ENCODE peak calls at places on chromosome 2, in five cellular contexts. One of them, this sample, is unnamed.

GRCh38 chr2:105379741-105380186 is 19.1 kb downstream of the FHL2 start:
- DNase-seq in tibial nerve: no peak
- DNase-seq in heart left ventricle: no peak
- DNase-seq in testis: no peak
- DNase-seq in A549: no peak
- DNase-seq in this sample: no peak

GRCh38 chr2:28387082-28387960 is 5.3 kb upstream of the FOSL2 start:
- DNase-seq in A549: no peak
- DNase-seq in tibial nerve: no peak
- DNase-seq in testis: no peak
- DNase-seq in heart left ventricle: no peak
- DNase-seq in this sample: no peak

GRCh38 chr2:16205631-16206030 is 265.3 kb downstream of the MYCN start:
- DNase-seq in A549: no peak
- DNase-seq in heart left ventricle: no peak
- DNase-seq in testis: no peak
- DNase-seq in tibial nerve: no peak
- DNase-seq in this sample: no peak

GRCh38 chr2:118340103-118340502 is 251.8 kb downstream of the INSIG2 start:
- DNase-seq in A549: no peak
- DNase-seq in heart left ventricle: no peak
- DNase-seq in tibial nerve: no peak
- DNase-seq in testis: no peak
- DNase-seq in this sample: no peak

GRCh38 chr2:150733219-150733618 is 245.8 kb upstream of the RND3 start:
- DNase-seq in testis: no peak
- DNase-seq in tibial nerve: no peak
- DNase-seq in A549: no peak
- DNase-seq in heart left ventricle: no peak
- DNase-seq in this sample: no peak

GRCh38 chr2:23285076-23285795 is 99.7 kb upstream of the KLHL29 start:
- DNase-seq in A549: no peak
- DNase-seq in testis: no peak
- DNase-seq in tibial nerve: no peak
- DNase-seq in heart left ventricle: no peak
- DNase-seq in this sample: no peak

GRCh38 chr2:233766416-233766815 is 6.3 kb downstream of the UGT1A1 start:
- DNase-seq in A549: no peak
- DNase-seq in tibial nerve: no peak
- DNase-seq in heart left ventricle: no peak
- DNase-seq in testis: no peak
- DNase-seq in this sample: no peak

GRCh38 chr2:232375164-232375563 is 3.4 kb upstream of the ALPP start:
- DNase-seq in heart left ventricle: no peak
- DNase-seq in tibial nerve: no peak
- DNase-seq in A549: no peak
- DNase-seq in testis: no peak
- DNase-seq in this sample: no peak

GRCh38 chr2:105885456-105885855 is 140.7 kb downstream of the NCK2 start:
- DNase-seq in tibial nerve: no peak
- DNase-seq in testis: no peak
- DNase-seq in A549: no peak
- DNase-seq in heart left ventricle: no peak
- DNase-seq in this sample: no peak

GRCh38 chr2:149690825-149691224 is 103.2 kb upstream of the MMADHC start:
- DNase-seq in A549: no peak
- DNase-seq in heart left ventricle: no peak
- DNase-seq in tibial nerve: no peak
- DNase-seq in testis: no peak
- DNase-seq in this sample: no peak

GRCh38 chr2:241850544-241851324 is 8.0 kb downstream of the PDCD1 start:
- DNase-seq in tibial nerve: no peak
- DNase-seq in testis: peak
- DNase-seq in heart left ventricle: no peak
- DNase-seq in A549: no peak
- DNase-seq in this sample: peak

GRCh38 chr2:28047698-28048097 is 157.2 kb downstream of the BABAM2 start:
- DNase-seq in testis: no peak
- DNase-seq in A549: no peak
- DNase-seq in heart left ventricle: no peak
- DNase-seq in tibial nerve: no peak
- DNase-seq in this sample: no peak

GRCh38 chr2:240387669-240388358 is 47.6 kb upstream of the GPC1 start:
- DNase-seq in A549: peak
- DNase-seq in tibial nerve: peak
- DNase-seq in heart left ventricle: peak
- DNase-seq in testis: peak
- DNase-seq in this sample: no peak

GRCh38 chr2:240255811-240256703 is 115.6 kb upstream of the OTOS start:
- DNase-seq in tibial nerve: no peak
- DNase-seq in testis: no peak
- DNase-seq in heart left ventricle: no peak
- DNase-seq in A549: peak
- DNase-seq in this sample: no peak

GRCh38 chr2:183038341-183039300 is at the start of gene NCKAP1:
- DNase-seq in testis: peak
- DNase-seq in tibial nerve: peak
- DNase-seq in heart left ventricle: peak
- DNase-seq in A549: peak
- DNase-seq in this sample: peak
- TF ChIP-seq POLR2A in testis: no peak
- TF ChIP-seq POLR2A in tibial nerve: peak
- TF ChIP-seq POLR2A in heart left ventricle: no peak
- TF ChIP-seq POLR2A in A549: no peak
- TF ChIP-seq POLR2A in this sample: no peak

GRCh38 chr2:177843188-177843587 is 229.4 kb downstream of the PDE11A start:
- DNase-seq in testis: no peak
- DNase-seq in heart left ventricle: no peak
- DNase-seq in A549: no peak
- DNase-seq in tibial nerve: no peak
- DNase-seq in this sample: no peak

GRCh38 chr2:177842243-177842642 is 230.3 kb downstream of the PDE11A start:
- DNase-seq in A549: no peak
- DNase-seq in tibial nerve: no peak
- DNase-seq in heart left ventricle: no peak
- DNase-seq in testis: no peak
- DNase-seq in this sample: no peak
- TF ChIP-seq POLR2A in A549: no peak
- TF ChIP-seq POLR2A in tibial nerve: no peak
- TF ChIP-seq POLR2A in heart left ventricle: no peak
- TF ChIP-seq POLR2A in testis: no peak
- TF ChIP-seq POLR2A in this sample: no peak

GRCh38 chr2:96788393-96789244 is 27.4 kb upstream of the CNNM3 start:
- DNase-seq in A549: peak
- DNase-seq in tibial nerve: no peak
- DNase-seq in testis: peak
- DNase-seq in heart left ventricle: peak
- DNase-seq in this sample: no peak
- TF ChIP-seq POLR2A in A549: no peak
- TF ChIP-seq POLR2A in tibial nerve: no peak
- TF ChIP-seq POLR2A in testis: no peak
- TF ChIP-seq POLR2A in heart left ventricle: peak
- TF ChIP-seq POLR2A in this sample: no peak

GRCh38 chr2:1884933-1885580 is 140.7 kb upstream of the PXDN start:
- DNase-seq in testis: no peak
- DNase-seq in heart left ventricle: no peak
- DNase-seq in A549: no peak
- DNase-seq in tibial nerve: peak
- DNase-seq in this sample: no peak

GRCh38 chr2:1883476-1883875 is 139.2 kb upstream of the PXDN start:
- DNase-seq in heart left ventricle: no peak
- DNase-seq in A549: no peak
- DNase-seq in tibial nerve: no peak
- DNase-seq in testis: no peak
- DNase-seq in this sample: no peak

GRCh38 chr2:1881998-1882397 is 137.7 kb upstream of the PXDN start:
- DNase-seq in heart left ventricle: no peak
- DNase-seq in testis: no peak
- DNase-seq in A549: no peak
- DNase-seq in tibial nerve: no peak
- DNase-seq in this sample: no peak

GRCh38 chr2:1881502-1881901 is 137.2 kb upstream of the PXDN start:
- DNase-seq in A549: no peak
- DNase-seq in tibial nerve: no peak
- DNase-seq in heart left ventricle: no peak
- DNase-seq in testis: no peak
- DNase-seq in this sample: no peak

GRCh38 chr2:1882471-1882870 is 138.2 kb upstream of the PXDN start:
- DNase-seq in A549: no peak
- DNase-seq in testis: no peak
- DNase-seq in heart left ventricle: no peak
- DNase-seq in tibial nerve: no peak
- DNase-seq in this sample: no peak
- TF ChIP-seq POLR2A in A549: no peak
- TF ChIP-seq POLR2A in testis: no peak
- TF ChIP-seq POLR2A in heart left ventricle: no peak
- TF ChIP-seq POLR2A in tibial nerve: no peak
- TF ChIP-seq POLR2A in this sample: no peak

GRCh38 chr2:230976671-230977171 is 19.2 kb upstream of the SPATA3 start:
- DNase-seq in heart left ventricle: no peak
- DNase-seq in A549: no peak
- DNase-seq in testis: no peak
- DNase-seq in tibial nerve: no peak
- DNase-seq in this sample: no peak
- TF ChIP-seq POLR2A in heart left ventricle: no peak
- TF ChIP-seq POLR2A in A549: no peak
- TF ChIP-seq POLR2A in testis: no peak
- TF ChIP-seq POLR2A in tibial nerve: no peak
- TF ChIP-seq POLR2A in this sample: no peak

GRCh38 chr2:38075436-38076249 is at the start of gene CYP1B1:
- DNase-seq in heart left ventricle: peak
- DNase-seq in testis: peak
- DNase-seq in A549: no peak
- DNase-seq in tibial nerve: peak
- DNase-seq in this sample: peak

GRCh38 chr2:38077431-38077769 is 1.4 kb upstream of the CYP1B1 start:
- DNase-seq in tibial nerve: no peak
- DNase-seq in heart left ventricle: no peak
- DNase-seq in A549: no peak
- DNase-seq in testis: no peak
- DNase-seq in this sample: no peak

GRCh38 chr2:38074775-38075435 is 1.0 kb downstream of the CYP1B1 start:
- DNase-seq in testis: peak
- DNase-seq in heart left ventricle: peak
- DNase-seq in tibial nerve: no peak
- DNase-seq in A549: peak
- DNase-seq in this sample: no peak

GRCh38 chr2:38076710-38077430 is 919 bp upstream of the CYP1B1 start:
- DNase-seq in testis: peak
- DNase-seq in tibial nerve: peak
- DNase-seq in A549: peak
- DNase-seq in heart left ventricle: peak
- DNase-seq in this sample: peak

DNA sequence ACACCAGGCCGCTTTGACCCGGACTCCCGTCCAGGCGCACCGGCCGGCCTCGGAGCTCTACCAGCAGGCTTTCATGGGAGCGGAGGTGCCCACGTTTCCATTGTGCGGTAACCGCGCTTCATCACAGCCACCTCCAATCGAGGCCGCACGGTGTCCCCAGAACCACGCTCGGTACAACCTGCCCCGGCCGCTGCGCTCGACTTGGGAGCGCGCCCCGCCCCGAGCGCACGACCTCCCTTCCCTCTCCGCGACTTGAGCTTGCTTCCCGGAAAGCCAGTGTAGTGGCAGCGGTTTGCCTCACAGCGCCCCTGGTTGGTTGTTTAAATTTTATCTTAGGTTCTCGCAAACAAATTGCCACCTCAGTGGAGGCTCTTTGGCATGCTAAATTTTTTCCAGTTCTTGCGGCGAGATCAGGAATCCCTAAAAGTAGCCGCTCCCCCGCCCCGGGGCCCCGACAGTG is 329 bp upstream of the CYP1B1 start:
- DNase-seq in tibial nerve: peak
- DNase-seq in heart left ventricle: peak
- DNase-seq in A549: peak
- DNase-seq in testis: peak
- DNase-seq in this sample: peak
- TF ChIP-seq POLR2A in tibial nerve: peak
- TF ChIP-seq POLR2A in heart left ventricle: no peak
- TF ChIP-seq POLR2A in A549: peak
- TF ChIP-seq POLR2A in testis: no peak
- TF ChIP-seq POLR2A in this sample: no peak

GRCh38 chr2:183125659-183126341 is 1.6 kb downstream of the NUP35 start:
- DNase-seq in tibial nerve: no peak
- DNase-seq in testis: no peak
- DNase-seq in A549: no peak
- DNase-seq in heart left ventricle: no peak
- DNase-seq in this sample: no peak

GRCh38 chr2:183124957-183125255 is 663 bp downstream of the NUP35 start:
- DNase-seq in A549: no peak
- DNase-seq in heart left ventricle: no peak
- DNase-seq in testis: no peak
- DNase-seq in tibial nerve: no peak
- DNase-seq in this sample: no peak

GRCh38 chr2:183123959-183124221 is 353 bp upstream of the NUP35 start:
- DNase-seq in A549: no peak
- DNase-seq in heart left ventricle: no peak
- DNase-seq in testis: no peak
- DNase-seq in tibial nerve: no peak
- DNase-seq in this sample: peak

GRCh38 chr2:183123117-183123958 is 905 bp upstream of the NUP35 start:
- DNase-seq in testis: no peak
- DNase-seq in A549: no peak
- DNase-seq in tibial nerve: no peak
- DNase-seq in heart left ventricle: no peak
- DNase-seq in this sample: no peak

DNA sequence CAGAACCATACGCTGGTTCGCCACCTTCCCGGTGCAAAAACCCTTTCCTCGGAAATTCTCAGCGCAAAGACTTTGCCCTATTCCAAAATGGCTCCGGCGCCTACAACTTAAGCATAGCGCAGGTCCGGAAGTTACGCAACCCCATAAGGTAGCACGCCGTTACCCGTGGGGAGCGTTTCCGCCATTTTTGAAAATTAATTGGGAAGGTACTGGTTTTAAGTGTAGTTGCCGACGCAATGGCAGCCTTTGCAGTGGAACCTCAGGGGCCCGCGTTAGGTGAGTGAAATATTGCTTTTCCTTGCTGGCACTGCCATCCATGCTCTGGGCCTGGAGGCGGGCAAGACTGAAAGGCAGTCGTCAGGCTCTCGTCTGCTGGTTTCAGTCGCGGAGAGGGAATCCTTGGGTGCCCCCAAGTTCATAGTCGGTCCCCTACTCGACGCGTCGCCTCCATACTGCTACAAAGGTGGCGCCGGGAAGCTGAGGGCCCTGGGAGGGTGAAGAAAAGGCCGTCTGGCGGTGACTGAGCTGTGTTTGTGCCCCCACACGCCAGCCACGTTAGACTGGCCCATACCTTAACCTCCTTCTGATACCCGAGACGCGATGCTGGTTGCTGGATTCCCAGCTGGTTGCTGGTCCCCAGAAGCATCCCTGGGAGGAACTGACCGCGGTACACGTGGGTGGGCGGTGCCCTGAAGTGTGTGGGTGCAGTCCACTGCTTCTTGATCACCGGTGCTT is at the start of gene NUP35:
- DNase-seq in testis: peak
- DNase-seq in heart left ventricle: peak
- DNase-seq in A549: peak
- DNase-seq in tibial nerve: peak
- DNase-seq in this sample: peak
- TF ChIP-seq POLR2A in testis: no peak
- TF ChIP-seq POLR2A in heart left ventricle: no peak
- TF ChIP-seq POLR2A in A549: peak
- TF ChIP-seq POLR2A in tibial nerve: peak
- TF ChIP-seq POLR2A in this sample: peak

This sample was measured in GM12891.